ENCODE peak calls at places on chromosomes 16 and 17, in seven cellular contexts. U, Y, B, Q, E, K and L are unnamed samples.

GRCh38 chr17:520447-521167 is 168.0 kb upstream of the RPH3AL start:
- DNase-seq in U (no peak), Y (peak), B (no peak), Q (no peak), E (no peak), K (no peak), L (no peak)

GRCh38 chr16:57661936-57662906 is 5.9 kb upstream of the ADGRG3 start:
- DNase-seq in U (no peak), Y (no peak), B (no peak), Q (no peak), E (no peak), K (no peak), L (no peak)

GRCh38 chr17:1623057-1623456 is 5.6 kb downstream of the SLC43A2 start:
- DNase-seq in U (no peak), Y (no peak), B (no peak), Q (no peak), E (no peak), K (no peak), L (no peak)

GRCh38 chr17:80152057-80152831 is 5.3 kb upstream of the EIF4A3 start:
- DNase-seq in U (no peak), Y (peak), B (peak), Q (no peak), E (no peak), K (no peak), L (no peak)

GRCh38 chr16:31335431-31335830 is 19.5 kb upstream of the ITGAX start:
- DNase-seq in U (no peak), Y (no peak), B (no peak), Q (no peak), E (peak), K (no peak), L (peak)

GRCh38 chr16:28326881-28327610 is 34.7 kb downstream of the SBK1 start:
- DNase-seq in U (peak), Y (peak), B (peak), Q (peak), E (no peak), K (peak), L (peak)

GRCh38 chr17:7946441-7946840 is 14.4 kb downstream of the CNTROB start:
- DNase-seq in U (no peak), Y (no peak), B (no peak), Q (no peak), E (no peak), K (no peak), L (no peak)

GRCh38 chr17:49000943-49001342 is 3.8 kb downstream of the IGF2BP1 start:
- DNase-seq in U (no peak), Y (no peak), B (peak), Q (no peak), E (no peak), K (no peak), L (no peak)

GRCh38 chr17:28366605-28367004 is 1.6 kb upstream of the SEBOX start:
- DNase-seq in U (no peak), Y (no peak), B (no peak), Q (no peak), E (no peak), K (no peak), L (no peak)

GRCh38 chr17:8466466-8466865 is 30.8 kb downstream of the NDEL1 start:
- DNase-seq in U (no peak), Y (peak), B (no peak), Q (no peak), E (no peak), K (no peak), L (no peak)

GRCh38 chr17:80414508-80414802 is 512 bp upstream of the ENDOV start:
- DNase-seq in U (no peak), Y (peak), B (peak), Q (no peak), E (no peak), K (no peak), L (no peak)

GRCh38 chr17:72143245-72143644 is 22.4 kb downstream of the SOX9 start:
- DNase-seq in U (no peak), Y (no peak), B (no peak), Q (no peak), E (no peak), K (no peak), L (no peak)

GRCh38 chr16:54277845-54278703 is 8.5 kb downstream of the IRX3 start:
- DNase-seq in U (peak), Y (no peak), B (no peak), Q (no peak), E (no peak), K (no peak), L (no peak)

GRCh38 chr17:15507896-15508295 is 40.5 kb upstream of the CDRT4 start:
- DNase-seq in U (no peak), Y (no peak), B (no peak), Q (no peak), E (no peak), K (no peak), L (no peak)

GRCh38 chr16:73037845-73038570 is 9.9 kb downstream of the ZFHX3 start:
- DNase-seq in U (no peak), Y (no peak), B (no peak), Q (no peak), E (no peak), K (no peak), L (no peak)

GRCh38 chr17:4588391-4588790 is 4.1 kb downstream of the SMTNL2 start:
- DNase-seq in U (no peak), Y (no peak), B (no peak), Q (no peak), E (no peak), K (no peak), L (no peak)

GRCh38 chr17:1197781-1198490 is 18.2 kb upstream of the ABR start:
- DNase-seq in U (no peak), Y (peak), B (no peak), Q (peak), E (peak), K (peak), L (peak)

GRCh38 chr16:49700928-49701685 is 154.8 kb downstream of the ZNF423 start:
- DNase-seq in U (no peak), Y (peak), B (no peak), Q (no peak), E (no peak), K (no peak), L (no peak)

GRCh38 chr17:4806420-4806769 is 557 bp upstream of the PLD2 start:
- DNase-seq in U (no peak), Y (no peak), B (peak), Q (no peak), E (no peak), K (no peak), L (no peak)

GRCh38 chr17:915416-916201 is 64.0 kb downstream of the NXN start:
- DNase-seq in U (no peak), Y (peak), B (no peak), Q (no peak), E (no peak), K (no peak), L (no peak)

GRCh38 chr17:72107100-72107499 is 13.7 kb upstream of the SOX9 start:
- DNase-seq in U (no peak), Y (no peak), B (no peak), Q (no peak), E (no peak), K (no peak), L (no peak)

GRCh38 chr16:19415461-19415860 is 2.2 kb upstream of the TMC5 start:
- DNase-seq in U (no peak), Y (no peak), B (no peak), Q (no peak), E (peak), K (no peak), L (no peak)

GRCh38 chr17:63516910-63517824 is 6.0 kb upstream of the KCNH6 start:
- DNase-seq in U (no peak), Y (peak), B (peak), Q (no peak), E (no peak), K (no peak), L (no peak)